ENCODE peak calls at places on chromosomes 7 and 10, in eight cellular contexts. One of them, this sample, is unnamed.

GRCh38 chr7:37476428-37476827 is 27.8 kb upstream of the ELMO1 start:
- DNase-seq in DMS153: no peak
- DNase-seq in ovary: no peak
- DNase-seq in GM19239: no peak
- DNase-seq in fibroblast of lung: no peak
- DNase-seq in lung: no peak
- DNase-seq in RWPE1: no peak
- DNase-seq in cortex of kidney: no peak
- DNase-seq in this sample: no peak

GRCh38 chr7:45689011-45689796 is 115.0 kb downstream of the ADCY1 start:
- DNase-seq in DMS153: no peak
- DNase-seq in ovary: no peak
- DNase-seq in GM19239: no peak
- DNase-seq in fibroblast of lung: peak; percentile 92
- DNase-seq in lung: no peak
- DNase-seq in RWPE1: peak; percentile 21
- DNase-seq in cortex of kidney: no peak
- DNase-seq in this sample: no peak

GRCh38 chr10:5685764-5686240 is 1.2 kb downstream of the TASOR2 start:
- DNase-seq in DMS153: no peak
- DNase-seq in ovary: no peak
- DNase-seq in GM19239: no peak
- DNase-seq in fibroblast of lung: peak; percentile 29
- DNase-seq in lung: no peak
- DNase-seq in RWPE1: peak; percentile 9
- DNase-seq in cortex of kidney: no peak
- DNase-seq in this sample: no peak

GRCh38 chr7:150935149-150935548 is 43.0 kb downstream of the KCNH2 start:
- DNase-seq in DMS153: no peak
- DNase-seq in ovary: no peak
- DNase-seq in GM19239: no peak
- DNase-seq in fibroblast of lung: no peak
- DNase-seq in lung: no peak
- DNase-seq in RWPE1: no peak
- DNase-seq in cortex of kidney: no peak
- DNase-seq in this sample: no peak

GRCh38 chr7:32164341-32164996 is 94.3 kb upstream of the PDE1C start:
- DNase-seq in DMS153: no peak
- DNase-seq in ovary: no peak
- DNase-seq in GM19239: no peak
- DNase-seq in fibroblast of lung: peak; percentile 86
- DNase-seq in lung: no peak
- DNase-seq in RWPE1: peak; percentile 67
- DNase-seq in cortex of kidney: no peak
- DNase-seq in this sample: no peak

GRCh38 chr7:82234457-82235049 is 209.0 kb downstream of the CACNA2D1 start:
- DNase-seq in DMS153: peak; percentile 11
- DNase-seq in ovary: no peak
- DNase-seq in GM19239: no peak
- DNase-seq in fibroblast of lung: peak; percentile 25
- DNase-seq in lung: no peak
- DNase-seq in RWPE1: peak; percentile 10
- DNase-seq in cortex of kidney: no peak
- DNase-seq in this sample: no peak

GRCh38 chr10:73591935-73592699 is 975 bp upstream of the USP54 start:
- DNase-seq in DMS153: peak; percentile 82
- DNase-seq in ovary: no peak
- DNase-seq in GM19239: peak; percentile 40
- DNase-seq in fibroblast of lung: peak; percentile 60
- DNase-seq in lung: peak; percentile 74
- DNase-seq in RWPE1: peak; percentile 46
- DNase-seq in cortex of kidney: no peak
- DNase-seq in this sample: peak; percentile 46

GRCh38 chr10:127024655-127025054 is 119.4 kb downstream of the DOCK1 start:
- DNase-seq in DMS153: no peak
- DNase-seq in ovary: peak; percentile 44
- DNase-seq in GM19239: no peak
- DNase-seq in fibroblast of lung: no peak
- DNase-seq in lung: no peak
- DNase-seq in RWPE1: no peak
- DNase-seq in cortex of kidney: no peak
- DNase-seq in this sample: no peak

GRCh38 chr7:18384491-18385143 is 110.9 kb upstream of the HDAC9 start:
- DNase-seq in DMS153: no peak
- DNase-seq in ovary: no peak
- DNase-seq in GM19239: no peak
- DNase-seq in fibroblast of lung: peak; percentile 16
- DNase-seq in lung: no peak
- DNase-seq in RWPE1: no peak
- DNase-seq in cortex of kidney: no peak
- DNase-seq in this sample: no peak

GRCh38 chr7:24913791-24914464 is 66.0 kb downstream of the OSBPL3 start:
- DNase-seq in DMS153: no peak
- DNase-seq in ovary: no peak
- DNase-seq in GM19239: no peak
- DNase-seq in fibroblast of lung: no peak
- DNase-seq in lung: no peak
- DNase-seq in RWPE1: no peak
- DNase-seq in cortex of kidney: no peak
- DNase-seq in this sample: no peak

GRCh38 chr10:99370993-99371392 is 41.8 kb downstream of the CNNM1 start:
- DNase-seq in DMS153: peak; percentile 17
- DNase-seq in ovary: no peak
- DNase-seq in GM19239: peak; percentile 22
- DNase-seq in fibroblast of lung: no peak
- DNase-seq in lung: no peak
- DNase-seq in RWPE1: peak; percentile 33
- DNase-seq in cortex of kidney: no peak
- DNase-seq in this sample: no peak

GRCh38 chr10:43110318-43111071 is 27.8 kb upstream of the CSGALNACT2 start:
- DNase-seq in DMS153: no peak
- DNase-seq in ovary: peak; percentile 74
- DNase-seq in GM19239: peak; percentile 36
- DNase-seq in fibroblast of lung: peak; percentile 45
- DNase-seq in lung: no peak
- DNase-seq in RWPE1: peak; percentile 31
- DNase-seq in cortex of kidney: no peak
- DNase-seq in this sample: peak; percentile 67

GRCh38 chr10:22086730-22087364 is 83.3 kb upstream of the DNAJC1 start:
- DNase-seq in DMS153: peak; percentile 35
- DNase-seq in ovary: peak; percentile 77
- DNase-seq in GM19239: no peak
- DNase-seq in fibroblast of lung: peak; percentile 50
- DNase-seq in lung: peak; percentile 58
- DNase-seq in RWPE1: peak; percentile 56
- DNase-seq in cortex of kidney: no peak
- DNase-seq in this sample: peak; percentile 94

GRCh38 chr10:75209325-75210192 is 1.0 kb upstream of the VDAC2 start:
- DNase-seq in DMS153: peak; percentile 37
- DNase-seq in ovary: peak; percentile 82
- DNase-seq in GM19239: peak; percentile 41
- DNase-seq in fibroblast of lung: peak; percentile 77
- DNase-seq in lung: peak; percentile 83
- DNase-seq in RWPE1: no peak
- DNase-seq in cortex of kidney: no peak
- DNase-seq in this sample: peak; percentile 89

GRCh38 chr7:20283385-20283784 is 47.3 kb upstream of the ITGB8 start:
- DNase-seq in DMS153: no peak
- DNase-seq in ovary: no peak
- DNase-seq in GM19239: no peak
- DNase-seq in fibroblast of lung: no peak
- DNase-seq in lung: no peak
- DNase-seq in RWPE1: no peak
- DNase-seq in cortex of kidney: no peak
- DNase-seq in this sample: no peak

GRCh38 chr10:23448802-23449570 is 10.1 kb downstream of the OTUD1 start:
- DNase-seq in DMS153: no peak
- DNase-seq in ovary: no peak
- DNase-seq in GM19239: peak; percentile 32
- DNase-seq in fibroblast of lung: no peak
- DNase-seq in lung: no peak
- DNase-seq in RWPE1: no peak
- DNase-seq in cortex of kidney: no peak
- DNase-seq in this sample: no peak

GRCh38 chr7:1925973-1926907 is 256.2 kb downstream of the ELFN1 start:
- DNase-seq in DMS153: no peak
- DNase-seq in ovary: no peak
- DNase-seq in GM19239: no peak
- DNase-seq in fibroblast of lung: no peak
- DNase-seq in lung: no peak
- DNase-seq in RWPE1: no peak
- DNase-seq in cortex of kidney: no peak
- DNase-seq in this sample: no peak

GRCh38 chr7:45145881-45146280 is 11.7 kb upstream of the RAMP3 start:
- DNase-seq in DMS153: no peak
- DNase-seq in ovary: no peak
- DNase-seq in GM19239: no peak
- DNase-seq in fibroblast of lung: no peak
- DNase-seq in lung: no peak
- DNase-seq in RWPE1: no peak
- DNase-seq in cortex of kidney: no peak
- DNase-seq in this sample: no peak

GRCh38 chr7:41819645-41820044 is 116.8 kb upstream of the INHBA start:
- DNase-seq in DMS153: no peak
- DNase-seq in ovary: no peak
- DNase-seq in GM19239: no peak
- DNase-seq in fibroblast of lung: no peak
- DNase-seq in lung: no peak
- DNase-seq in RWPE1: no peak
- DNase-seq in cortex of kidney: no peak
- DNase-seq in this sample: no peak

GRCh38 chr10:24207781-24208611 is 942 bp upstream of the KIAA1217 start:
- DNase-seq in DMS153: peak; percentile 40
- DNase-seq in ovary: peak; percentile 27
- DNase-seq in GM19239: no peak
- DNase-seq in fibroblast of lung: peak; percentile 36
- DNase-seq in lung: peak; percentile 33
- DNase-seq in RWPE1: no peak
- DNase-seq in cortex of kidney: no peak
- DNase-seq in this sample: no peak

GRCh38 chr10:29600067-29600466 is 34.7 kb downstream of the SVIL start:
- DNase-seq in DMS153: no peak
- DNase-seq in ovary: no peak
- DNase-seq in GM19239: no peak
- DNase-seq in fibroblast of lung: peak; percentile 76
- DNase-seq in lung: no peak
- DNase-seq in RWPE1: no peak
- DNase-seq in cortex of kidney: no peak
- DNase-seq in this sample: no peak

GRCh38 chr10:6473430-6473829 is 106.6 kb downstream of the PRKCQ start:
- DNase-seq in DMS153: no peak
- DNase-seq in ovary: no peak
- DNase-seq in GM19239: peak; percentile 31
- DNase-seq in fibroblast of lung: no peak
- DNase-seq in lung: no peak
- DNase-seq in RWPE1: no peak
- DNase-seq in cortex of kidney: no peak
- DNase-seq in this sample: no peak